ENCODE peak calls at places on chromosomes 5 and 9, in ten cellular contexts. One of them, this sample, is unnamed. For H3K4me1, the result is how much of the 10 kb centered on the place peaks cover.

GRCh38 chr5:174827521-174827920 is 103.1 kb downstream of the MSX2 start:
- DNase-seq in OCI-LY7: no peak
- DNase-seq in HCT116: no peak
- DNase-seq in naive thymus-derived CD4-positive, alpha-beta T cell: no peak
- DNase-seq in adrenal gland: no peak
- DNase-seq in K562: no peak
- DNase-seq in neural progenitor cell: no peak
- DNase-seq in left ventricle myocardium inferior: no peak
- DNase-seq in aorta: no peak
- DNase-seq in heart left ventricle: no peak
- DNase-seq in this sample: no peak

GRCh38 chr9:89811896-89812450 is 207.2 kb downstream of the GADD45G start:
- DNase-seq in neural progenitor cell: no peak
- DNase-seq in HCT116: no peak
- DNase-seq in left ventricle myocardium inferior: no peak
- DNase-seq in K562: no peak
- DNase-seq in OCI-LY7: no peak
- DNase-seq in adrenal gland: no peak
- DNase-seq in naive thymus-derived CD4-positive, alpha-beta T cell: no peak
- DNase-seq in aorta: no peak
- DNase-seq in heart left ventricle: no peak
- DNase-seq in this sample: no peak

GRCh38 chr5:74500037-74500917 is 140.3 kb downstream of the ENC1 start:
- DNase-seq in left ventricle myocardium inferior: no peak
- DNase-seq in neural progenitor cell: no peak
- DNase-seq in aorta: no peak
- DNase-seq in adrenal gland: no peak
- DNase-seq in naive thymus-derived CD4-positive, alpha-beta T cell: no peak
- DNase-seq in K562: no peak
- DNase-seq in OCI-LY7: no peak
- DNase-seq in HCT116: no peak
- DNase-seq in heart left ventricle: no peak
- DNase-seq in this sample: no peak

GRCh38 chr5:123036391-123037103 is at the start of gene PPIC:
- DNase-seq in adrenal gland: peak
- DNase-seq in OCI-LY7: no peak
- DNase-seq in neural progenitor cell: peak
- DNase-seq in aorta: peak
- DNase-seq in naive thymus-derived CD4-positive, alpha-beta T cell: no peak
- DNase-seq in K562: peak
- DNase-seq in HCT116: peak
- DNase-seq in left ventricle myocardium inferior: peak
- DNase-seq in heart left ventricle: peak
- DNase-seq in this sample: peak

GRCh38 chr5:54872810-54873209 is 112.6 kb downstream of the ESM1 start:
- DNase-seq in OCI-LY7: no peak
- DNase-seq in aorta: no peak
- DNase-seq in naive thymus-derived CD4-positive, alpha-beta T cell: no peak
- DNase-seq in neural progenitor cell: no peak
- DNase-seq in heart left ventricle: no peak
- DNase-seq in HCT116: no peak
- DNase-seq in adrenal gland: no peak
- DNase-seq in K562: no peak
- DNase-seq in left ventricle myocardium inferior: no peak
- DNase-seq in this sample: no peak

GRCh38 chr9:28832168-28832567 is 1258.9 kb upstream of the C9orf72 start:
- DNase-seq in OCI-LY7: no peak
- DNase-seq in heart left ventricle: no peak
- DNase-seq in left ventricle myocardium inferior: no peak
- DNase-seq in HCT116: no peak
- DNase-seq in naive thymus-derived CD4-positive, alpha-beta T cell: no peak
- DNase-seq in K562: no peak
- DNase-seq in aorta: no peak
- DNase-seq in adrenal gland: no peak
- DNase-seq in neural progenitor cell: no peak
- DNase-seq in this sample: no peak

GRCh38 chr5:173869316-173869715 is 18.8 kb upstream of the CPEB4 start:
- DNase-seq in heart left ventricle: no peak
- DNase-seq in HCT116: no peak
- DNase-seq in OCI-LY7: no peak
- DNase-seq in left ventricle myocardium inferior: no peak
- DNase-seq in adrenal gland: no peak
- DNase-seq in naive thymus-derived CD4-positive, alpha-beta T cell: no peak
- DNase-seq in aorta: no peak
- DNase-seq in K562: no peak
- DNase-seq in neural progenitor cell: no peak
- DNase-seq in this sample: no peak

GRCh38 chr5:157761690-157762611 is 18.4 kb downstream of the LSM11 start:
- DNase-seq in left ventricle myocardium inferior: no peak
- DNase-seq in aorta: no peak
- DNase-seq in K562: peak
- DNase-seq in heart left ventricle: no peak
- DNase-seq in HCT116: peak
- DNase-seq in neural progenitor cell: peak
- DNase-seq in adrenal gland: peak
- DNase-seq in OCI-LY7: peak
- DNase-seq in naive thymus-derived CD4-positive, alpha-beta T cell: no peak
- DNase-seq in this sample: peak

GRCh38 chr9:91071185-91071990 is 269.8 kb downstream of the SYK start:
- DNase-seq in left ventricle myocardium inferior: no peak
- DNase-seq in adrenal gland: peak
- DNase-seq in K562: peak
- DNase-seq in naive thymus-derived CD4-positive, alpha-beta T cell: no peak
- DNase-seq in heart left ventricle: no peak
- DNase-seq in HCT116: no peak
- DNase-seq in neural progenitor cell: no peak
- DNase-seq in OCI-LY7: no peak
- DNase-seq in aorta: no peak
- DNase-seq in this sample: no peak

GRCh38 chr5:58016892-58017291 is 443.0 kb downstream of the PLK2 start:
- DNase-seq in K562: no peak
- DNase-seq in left ventricle myocardium inferior: no peak
- DNase-seq in naive thymus-derived CD4-positive, alpha-beta T cell: no peak
- DNase-seq in adrenal gland: no peak
- DNase-seq in heart left ventricle: no peak
- DNase-seq in OCI-LY7: no peak
- DNase-seq in HCT116: no peak
- DNase-seq in neural progenitor cell: peak
- DNase-seq in aorta: no peak
- DNase-seq in this sample: no peak

DNA sequence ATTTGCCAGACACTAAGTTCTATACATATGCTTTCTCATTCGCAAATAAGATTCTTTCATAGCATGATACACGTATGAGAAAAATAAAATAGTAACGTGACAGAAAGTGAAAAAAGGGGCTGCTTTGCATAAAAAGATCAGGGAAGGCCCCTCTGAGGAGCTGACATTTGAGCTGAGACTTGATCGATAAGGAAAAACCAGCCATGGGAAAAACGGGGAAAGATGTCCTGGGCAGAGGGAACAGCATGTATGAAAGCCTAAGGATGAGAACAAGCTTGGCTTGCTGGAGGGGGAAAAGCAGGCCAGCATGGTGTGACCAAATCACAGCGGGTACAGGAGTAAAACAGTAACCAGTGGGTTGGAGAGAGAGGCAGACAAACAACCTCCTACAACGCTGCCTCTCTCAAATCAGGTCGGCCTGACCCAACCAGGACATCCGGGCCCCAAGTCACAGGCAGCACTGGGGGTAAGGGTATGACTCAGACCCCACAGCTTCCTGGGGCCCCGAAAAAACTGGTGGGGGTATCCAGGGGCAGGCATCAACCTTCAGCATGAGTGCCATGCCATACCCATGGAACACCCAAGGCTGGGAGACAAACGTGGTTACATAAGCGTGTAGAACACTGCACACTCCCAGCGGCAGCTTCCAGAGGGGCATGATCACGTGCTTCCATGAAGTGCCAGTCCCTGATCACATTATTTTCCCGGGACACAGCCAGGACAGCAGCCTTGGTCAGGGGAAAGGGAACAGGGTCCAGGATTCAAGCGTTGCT is 2.2 kb downstream of the TNIP1 start:
- DNase-seq in heart left ventricle: no peak
- DNase-seq in naive thymus-derived CD4-positive, alpha-beta T cell: no peak
- DNase-seq in HCT116: no peak
- DNase-seq in neural progenitor cell: no peak
- DNase-seq in K562: no peak
- DNase-seq in aorta: peak
- DNase-seq in adrenal gland: no peak
- DNase-seq in left ventricle myocardium inferior: no peak
- DNase-seq in OCI-LY7: peak
- DNase-seq in this sample: no peak
- H3K4me1 ChIP-seq in heart left ventricle: under half
- H3K4me1 ChIP-seq in naive thymus-derived CD4-positive, alpha-beta T cell: half or more
- H3K4me1 ChIP-seq in HCT116: under half
- H3K4me1 ChIP-seq in neural progenitor cell: under half
- H3K4me1 ChIP-seq in K562: under half
- H3K4me1 ChIP-seq in aorta: under half
- H3K4me1 ChIP-seq in adrenal gland: under half
- H3K4me1 ChIP-seq in left ventricle myocardium inferior: half or more
- H3K4me1 ChIP-seq in OCI-LY7: half or more
- H3K4me1 ChIP-seq in this sample: under half

GRCh38 chr5:168365581-168366081 is 74.2 kb downstream of the WWC1 start:
- DNase-seq in K562: no peak
- DNase-seq in heart left ventricle: no peak
- DNase-seq in naive thymus-derived CD4-positive, alpha-beta T cell: no peak
- DNase-seq in left ventricle myocardium inferior: no peak
- DNase-seq in adrenal gland: no peak
- DNase-seq in aorta: no peak
- DNase-seq in OCI-LY7: no peak
- DNase-seq in neural progenitor cell: peak
- DNase-seq in HCT116: peak
- DNase-seq in this sample: peak
- H3K4me3 ChIP-seq in K562: no peak
- H3K4me3 ChIP-seq in heart left ventricle: no peak
- H3K4me3 ChIP-seq in naive thymus-derived CD4-positive, alpha-beta T cell: no peak
- H3K4me3 ChIP-seq in left ventricle myocardium inferior: no peak
- H3K4me3 ChIP-seq in adrenal gland: no peak
- H3K4me3 ChIP-seq in aorta: no peak
- H3K4me3 ChIP-seq in OCI-LY7: no peak
- H3K4me3 ChIP-seq in neural progenitor cell: no peak
- H3K4me3 ChIP-seq in HCT116: no peak
- H3K4me3 ChIP-seq in this sample: no peak

GRCh38 chr5:177308740-177309139 is 3.0 kb downstream of the MXD3 start:
- DNase-seq in heart left ventricle: peak
- DNase-seq in naive thymus-derived CD4-positive, alpha-beta T cell: no peak
- DNase-seq in HCT116: no peak
- DNase-seq in aorta: peak
- DNase-seq in OCI-LY7: no peak
- DNase-seq in neural progenitor cell: no peak
- DNase-seq in left ventricle myocardium inferior: no peak
- DNase-seq in adrenal gland: no peak
- DNase-seq in K562: no peak
- DNase-seq in this sample: no peak

GRCh38 chr5:177311361-177311722 is 356 bp downstream of the MXD3 start:
- DNase-seq in K562: no peak
- DNase-seq in naive thymus-derived CD4-positive, alpha-beta T cell: no peak
- DNase-seq in left ventricle myocardium inferior: no peak
- DNase-seq in HCT116: no peak
- DNase-seq in OCI-LY7: peak
- DNase-seq in neural progenitor cell: no peak
- DNase-seq in heart left ventricle: peak
- DNase-seq in adrenal gland: peak
- DNase-seq in aorta: no peak
- DNase-seq in this sample: no peak

GRCh38 chr5:177310757-177311173 is 933 bp downstream of the MXD3 start:
- DNase-seq in aorta: peak
- DNase-seq in naive thymus-derived CD4-positive, alpha-beta T cell: no peak
- DNase-seq in neural progenitor cell: peak
- DNase-seq in adrenal gland: no peak
- DNase-seq in left ventricle myocardium inferior: no peak
- DNase-seq in HCT116: no peak
- DNase-seq in K562: peak
- DNase-seq in heart left ventricle: peak
- DNase-seq in OCI-LY7: peak
- DNase-seq in this sample: no peak

GRCh38 chr5:177309351-177310191 is 2.1 kb downstream of the MXD3 start:
- DNase-seq in OCI-LY7: peak
- DNase-seq in heart left ventricle: peak
- DNase-seq in K562: peak
- DNase-seq in HCT116: peak
- DNase-seq in adrenal gland: peak
- DNase-seq in aorta: peak
- DNase-seq in left ventricle myocardium inferior: peak
- DNase-seq in neural progenitor cell: peak
- DNase-seq in naive thymus-derived CD4-positive, alpha-beta T cell: peak
- DNase-seq in this sample: peak

GRCh38 chr5:177310332-177310731 is 1.4 kb downstream of the MXD3 start:
- DNase-seq in HCT116: no peak
- DNase-seq in left ventricle myocardium inferior: no peak
- DNase-seq in K562: no peak
- DNase-seq in neural progenitor cell: no peak
- DNase-seq in aorta: peak
- DNase-seq in naive thymus-derived CD4-positive, alpha-beta T cell: no peak
- DNase-seq in heart left ventricle: peak
- DNase-seq in OCI-LY7: no peak
- DNase-seq in adrenal gland: no peak
- DNase-seq in this sample: no peak
- H3K4me1 ChIP-seq in HCT116: under half
- H3K4me1 ChIP-seq in left ventricle myocardium inferior: under half
- H3K4me1 ChIP-seq in K562: half or more
- H3K4me1 ChIP-seq in neural progenitor cell: under half
- H3K4me1 ChIP-seq in aorta: under half
- H3K4me1 ChIP-seq in naive thymus-derived CD4-positive, alpha-beta T cell: under half
- H3K4me1 ChIP-seq in heart left ventricle: under half
- H3K4me1 ChIP-seq in OCI-LY7: half or more
- H3K4me1 ChIP-seq in adrenal gland: under half
- H3K4me1 ChIP-seq in this sample: under half

GRCh38 chr5:77645158-77645994 is 6.9 kb upstream of the OTP start:
- DNase-seq in adrenal gland: peak
- DNase-seq in neural progenitor cell: peak
- DNase-seq in naive thymus-derived CD4-positive, alpha-beta T cell: peak
- DNase-seq in K562: peak
- DNase-seq in aorta: no peak
- DNase-seq in heart left ventricle: no peak
- DNase-seq in HCT116: peak
- DNase-seq in OCI-LY7: peak
- DNase-seq in left ventricle myocardium inferior: no peak
- DNase-seq in this sample: peak

GRCh38 chr5:77642915-77643653 is 4.6 kb upstream of the OTP start:
- DNase-seq in naive thymus-derived CD4-positive, alpha-beta T cell: no peak
- DNase-seq in neural progenitor cell: peak
- DNase-seq in aorta: no peak
- DNase-seq in left ventricle myocardium inferior: no peak
- DNase-seq in adrenal gland: no peak
- DNase-seq in K562: no peak
- DNase-seq in HCT116: no peak
- DNase-seq in heart left ventricle: no peak
- DNase-seq in OCI-LY7: no peak
- DNase-seq in this sample: no peak

GRCh38 chr5:77644443-77645157 is 6.1 kb upstream of the OTP start:
- DNase-seq in neural progenitor cell: peak
- DNase-seq in naive thymus-derived CD4-positive, alpha-beta T cell: no peak
- DNase-seq in heart left ventricle: no peak
- DNase-seq in HCT116: no peak
- DNase-seq in left ventricle myocardium inferior: no peak
- DNase-seq in aorta: no peak
- DNase-seq in K562: no peak
- DNase-seq in adrenal gland: no peak
- DNase-seq in OCI-LY7: no peak
- DNase-seq in this sample: no peak

GRCh38 chr5:77643654-77644404 is 5.3 kb upstream of the OTP start:
- DNase-seq in aorta: no peak
- DNase-seq in HCT116: no peak
- DNase-seq in neural progenitor cell: peak
- DNase-seq in left ventricle myocardium inferior: no peak
- DNase-seq in adrenal gland: no peak
- DNase-seq in naive thymus-derived CD4-positive, alpha-beta T cell: no peak
- DNase-seq in OCI-LY7: no peak
- DNase-seq in K562: no peak
- DNase-seq in heart left ventricle: no peak
- DNase-seq in this sample: no peak

GRCh38 chr5:77645995-77646639 is 7.6 kb upstream of the OTP start:
- DNase-seq in neural progenitor cell: no peak
- DNase-seq in HCT116: no peak
- DNase-seq in adrenal gland: no peak
- DNase-seq in OCI-LY7: no peak
- DNase-seq in heart left ventricle: no peak
- DNase-seq in aorta: no peak
- DNase-seq in left ventricle myocardium inferior: no peak
- DNase-seq in K562: no peak
- DNase-seq in naive thymus-derived CD4-positive, alpha-beta T cell: no peak
- DNase-seq in this sample: no peak
- H3K4me3 ChIP-seq in neural progenitor cell: peak
- H3K4me3 ChIP-seq in HCT116: peak
- H3K4me3 ChIP-seq in adrenal gland: no peak
- H3K4me3 ChIP-seq in OCI-LY7: no peak
- H3K4me3 ChIP-seq in heart left ventricle: no peak
- H3K4me3 ChIP-seq in aorta: no peak
- H3K4me3 ChIP-seq in left ventricle myocardium inferior: peak
- H3K4me3 ChIP-seq in K562: peak
- H3K4me3 ChIP-seq in naive thymus-derived CD4-positive, alpha-beta T cell: no peak
- H3K4me3 ChIP-seq in this sample: peak